ENCODE peak calls at places on chromosomes 1 and 21, in six cellular contexts. S is thoracic aorta; Q is upper lobe of left lung; K is CD4-positive, CD25-positive, alpha-beta regulatory T cell; Y is spleen; V is GM23248. E is an unnamed sample.

GRCh38 chr1:28141685-28142084 is 34.8 kb downstream of the PTAFR start:
- DNase-seq in S (no peak), K (no peak), Q (no peak), V (no peak), Y (no peak), E (no peak)

GRCh38 chr1:105544475-105544874 is 1512.0 kb upstream of the PRMT6 start:
- DNase-seq in V (peak; percentile 70), Y (no peak), S (no peak), Q (no peak), K (no peak), E (no peak)

GRCh38 chr1:201149400-201149799 is 4.9 kb downstream of the TMEM9 start:
- DNase-seq in Q (no peak), Y (peak; percentile 13), K (no peak), S (no peak), V (peak; percentile 57), E (peak; percentile 35)

GRCh38 chr1:59743324-59744108 is 71.2 kb upstream of the HOOK1 start:
- DNase-seq in K (no peak), Y (no peak), Q (no peak), V (no peak), S (no peak), E (no peak)

GRCh38 chr1:87766737-87767136 is 438.1 kb downstream of the LMO4 start:
- DNase-seq in K (no peak), V (peak; percentile 61), Y (no peak), Q (no peak), S (no peak), E (no peak)

GRCh38 chr1:17370618-17371017 is 1.4 kb upstream of the PADI6 start:
- DNase-seq in Q (no peak), K (no peak), Y (no peak), V (no peak), S (no peak), E (peak; percentile 37)

GRCh38 chr1:36612881-36613280 is 130.2 kb upstream of the CSF3R start:
- DNase-seq in K (no peak), V (no peak), Y (no peak), Q (no peak), S (no peak), E (no peak)

GRCh38 chr1:229148041-229148671 is 122.8 kb upstream of the RAB4A start:
- DNase-seq in V (no peak), Y (no peak), K (no peak), Q (no peak), S (no peak), E (no peak)

GRCh38 chr1:63487336-63488065 is 35.5 kb downstream of the ITGB3BP start:
- DNase-seq in V (no peak), K (no peak), Q (no peak), S (no peak), Y (no peak), E (no peak)

GRCh38 chr1:168216171-168216570 is 9.6 kb upstream of the SFT2D2 start:
- DNase-seq in S (no peak), K (no peak), Q (no peak), V (no peak), Y (no peak), E (no peak)

GRCh38 chr1:2413495-2414296 is 1.3 kb upstream of the PEX10 start:
- DNase-seq in S (no peak), K (peak; percentile 19), Q (peak; percentile 85), V (no peak), Y (peak; percentile 86), E (no peak)

GRCh38 chr21:33026878-33027400 is 1.2 kb downstream of the OLIG2 start:
- DNase-seq in S (no peak), Y (no peak), V (peak; percentile 32), Q (peak; percentile 75), K (no peak), E (no peak)

GRCh38 chr1:244174922-244175521 is 123.9 kb downstream of the ZBTB18 start:
- DNase-seq in K (no peak), V (no peak), Y (no peak), S (no peak), Q (no peak), E (no peak)

GRCh38 chr21:42038826-42039425 is 28.8 kb upstream of the ZBTB21 start:
- DNase-seq in Q (no peak), Y (peak; percentile 21), K (no peak), V (peak; percentile 55), S (no peak), E (no peak)

GRCh38 chr21:21163904-21164303 is 165.7 kb downstream of the NCAM2 start:
- DNase-seq in S (no peak), V (peak; percentile 84), K (peak; percentile 11), Q (no peak), Y (no peak), E (peak; percentile 7)

GRCh38 chr1:38489844-38490270 is 369.7 kb downstream of the RRAGC start:
- DNase-seq in V (peak; percentile 18), S (no peak), Y (peak; percentile 82), K (no peak), Q (no peak), E (peak; percentile 64)

GRCh38 chr1:25019351-25020172 is 89.5 kb upstream of the RUNX3 start:
- DNase-seq in Q (no peak), K (no peak), Y (no peak), S (no peak), V (no peak), E (no peak)

GRCh38 chr1:44786138-44786840 is 1.7 kb downstream of the BEST4 start:
- DNase-seq in Y (peak; percentile 94), V (peak; percentile 79), S (no peak), Q (peak; percentile 93), K (peak; percentile 79), E (peak; percentile 45)

GRCh38 chr1:26833432-26834405 is 7.2 kb downstream of the ZDHHC18 start:
- DNase-seq in S (no peak), Q (no peak), K (peak; percentile 94), Y (peak; percentile 97), V (no peak), E (no peak)

GRCh38 chr21:42818328-42818749 is 61.0 kb downstream of the WDR4 start:
- DNase-seq in S (no peak), K (peak; percentile 60), V (peak; percentile 73), Y (peak; percentile 88), Q (peak; percentile 78), E (peak; percentile 33)

GRCh38 chr1:193412748-193413147 is 226.3 kb upstream of the B3GALT2 start:
- DNase-seq in Q (no peak), V (no peak), Y (no peak), S (no peak), K (no peak), E (no peak)

GRCh38 chr1:166471359-166471758 is 304.6 kb upstream of the FAM78B start:
- DNase-seq in S (no peak), Y (no peak), K (no peak), V (no peak), Q (no peak), E (no peak)

GRCh38 chr21:43269461-43269860 is 100.7 kb downstream of the CRYAA start:
- DNase-seq in Q (peak; percentile 51), Y (peak; percentile 75), V (no peak), K (peak; percentile 24), S (no peak), E (no peak)

GRCh38 chr21:44418876-44419230 is 36.5 kb upstream of the LRRC3 start:
- DNase-seq in V (no peak), K (no peak), Y (peak; percentile 41), S (no peak), Q (no peak), E (no peak)
- H3K27ac ChIP-seq in V (no peak overlapping the region), K (no peak overlapping the region), Y (no peak overlapping the region), S (no peak overlapping the region), Q (no peak overlapping the region), E (no peak overlapping the region)

GRCh38 chr1:152495066-152495675 is 15.4 kb upstream of the LCE5A start:
- DNase-seq in Q (no peak), Y (no peak), S (no peak), V (peak; percentile 66), K (no peak), E (no peak)
- H3K27ac ChIP-seq in Q (no peak overlapping the region), Y (no peak overlapping the region), S (no peak overlapping the region), V (no peak overlapping the region), K (no peak overlapping the region), E (no peak overlapping the region)

GRCh38 chr1:191145834-191146233 is 668.2 kb upstream of the BRINP3 start:
- DNase-seq in Q (no peak), K (no peak), V (no peak), Y (no peak), S (no peak), E (no peak)
- H3K27ac ChIP-seq in Q (no peak overlapping the region), K (no peak overlapping the region), V (no peak overlapping the region), Y (no peak overlapping the region), S (no peak overlapping the region), E (no peak overlapping the region)

GRCh38 chr1:154938604-154939399 is 2.3 kb upstream of the PMVK start:
- DNase-seq in S (no peak), V (no peak), K (no peak), Q (no peak), Y (no peak), E (no peak)

GRCh38 chr1:154936416-154937050 is at the start of gene PMVK:
- DNase-seq in Q (peak; percentile 97), V (peak; percentile 98), K (peak; percentile 99), Y (peak; percentile 98), S (peak; percentile 91), E (peak; percentile 96)

GRCh38 chr1:154935749-154936415 is 637 bp downstream of the PMVK start:
- DNase-seq in K (no peak), Y (no peak), Q (peak; percentile 30), V (no peak), S (no peak), E (no peak)

GRCh38 chr1:154937051-154937987 is 800 bp upstream of the PMVK start:
- DNase-seq in Q (peak; percentile 95), V (peak; percentile 97), S (peak; percentile 81), Y (peak; percentile 96), K (peak; percentile 98), E (peak; percentile 93)

GRCh38 chr1:154937988-154938386 is 1.5 kb upstream of the PMVK start:
- DNase-seq in Q (no peak), K (no peak), Y (no peak), S (no peak), V (no peak), E (no peak)
- H3K27ac ChIP-seq in Q (peak overlapping the region; percentile 94), K (peak overlapping the region; percentile 99), Y (peak overlapping the region; percentile 99), S (peak overlapping the region; percentile 98), V (peak overlapping the region; percentile 95), E (peak overlapping the region; percentile 67)